ENCODE peak calls at places on chromosomes 5 and 9, in seven cellular contexts. H is foreskin keratinocyte, Y is GM23248, C is suprapubic skin, N is MM.1S, D is prostate gland, A is heart left ventricle. E is an unnamed sample.

GRCh38 chr5:1746371-1747078 is 53.1 kb downstream of the MRPL36 start:
- DNase-seq in D (no peak), A (no peak), C (peak; percentile 60), N (no peak), H (no peak), Y (no peak), E (no peak)

GRCh38 chr9:120281665-120282064 is 298.3 kb downstream of the CDK5RAP2 start:
- DNase-seq in Y (no peak), N (no peak), D (no peak), H (no peak), C (no peak), A (no peak), E (no peak)

GRCh38 chr5:148807845-148808244 is 18.6 kb upstream of the ADRB2 start:
- DNase-seq in H (no peak), Y (no peak), N (no peak), D (no peak), A (no peak), C (no peak), E (no peak)

GRCh38 chr5:58183078-58183885 is 276.6 kb downstream of the PLK2 start:
- DNase-seq in Y (no peak), H (peak; percentile 27), D (no peak), C (no peak), N (no peak), A (no peak), E (no peak)

GRCh38 chr5:176427971-176428370 is 11.6 kb upstream of the CLTB start:
- DNase-seq in H (no peak), N (no peak), Y (peak; percentile 53), D (no peak), C (no peak), A (no peak), E (no peak)

GRCh38 chr5:5278201-5278814 is 138.2 kb downstream of the ADAMTS16 start:
- DNase-seq in H (no peak), N (no peak), D (no peak), Y (no peak), C (no peak), A (no peak), E (no peak)

GRCh38 chr5:121199238-121199999 is 652.3 kb upstream of the FTMT start:
- DNase-seq in A (no peak), H (no peak), D (no peak), N (no peak), Y (peak; percentile 76), C (no peak), E (no peak)

GRCh38 chr9:130768265-130768664 is 66.8 kb upstream of the ABL1 start:
- DNase-seq in Y (no peak), N (no peak), C (no peak), A (no peak), H (no peak), D (no peak), E (no peak)

GRCh38 chr5:2863133-2863532 is 111.7 kb upstream of the IRX2 start:
- DNase-seq in N (no peak), A (no peak), C (no peak), Y (no peak), H (no peak), D (no peak), E (no peak)

GRCh38 chr5:64292611-64293215 is 127.1 kb downstream of the RNF180 start:
- DNase-seq in N (no peak), C (no peak), A (no peak), D (no peak), H (no peak), Y (no peak), E (peak; percentile 3)

GRCh38 chr5:33810491-33811120 is 81.2 kb downstream of the ADAMTS12 start:
- DNase-seq in Y (peak; percentile 48), N (no peak), H (no peak), D (no peak), A (no peak), C (peak; percentile 58), E (no peak)

GRCh38 chr5:54302267-54302687 is 8.1 kb downstream of the ARL15 start:
- DNase-seq in C (no peak), N (no peak), Y (peak; percentile 27), H (no peak), A (no peak), D (no peak), E (no peak)

GRCh38 chr9:113446323-113446740 is 17.2 kb upstream of the RGS3 start:
- DNase-seq in H (no peak), C (no peak), N (peak; percentile 31), A (no peak), Y (peak; percentile 65), D (no peak), E (peak; percentile 50)

DNA sequence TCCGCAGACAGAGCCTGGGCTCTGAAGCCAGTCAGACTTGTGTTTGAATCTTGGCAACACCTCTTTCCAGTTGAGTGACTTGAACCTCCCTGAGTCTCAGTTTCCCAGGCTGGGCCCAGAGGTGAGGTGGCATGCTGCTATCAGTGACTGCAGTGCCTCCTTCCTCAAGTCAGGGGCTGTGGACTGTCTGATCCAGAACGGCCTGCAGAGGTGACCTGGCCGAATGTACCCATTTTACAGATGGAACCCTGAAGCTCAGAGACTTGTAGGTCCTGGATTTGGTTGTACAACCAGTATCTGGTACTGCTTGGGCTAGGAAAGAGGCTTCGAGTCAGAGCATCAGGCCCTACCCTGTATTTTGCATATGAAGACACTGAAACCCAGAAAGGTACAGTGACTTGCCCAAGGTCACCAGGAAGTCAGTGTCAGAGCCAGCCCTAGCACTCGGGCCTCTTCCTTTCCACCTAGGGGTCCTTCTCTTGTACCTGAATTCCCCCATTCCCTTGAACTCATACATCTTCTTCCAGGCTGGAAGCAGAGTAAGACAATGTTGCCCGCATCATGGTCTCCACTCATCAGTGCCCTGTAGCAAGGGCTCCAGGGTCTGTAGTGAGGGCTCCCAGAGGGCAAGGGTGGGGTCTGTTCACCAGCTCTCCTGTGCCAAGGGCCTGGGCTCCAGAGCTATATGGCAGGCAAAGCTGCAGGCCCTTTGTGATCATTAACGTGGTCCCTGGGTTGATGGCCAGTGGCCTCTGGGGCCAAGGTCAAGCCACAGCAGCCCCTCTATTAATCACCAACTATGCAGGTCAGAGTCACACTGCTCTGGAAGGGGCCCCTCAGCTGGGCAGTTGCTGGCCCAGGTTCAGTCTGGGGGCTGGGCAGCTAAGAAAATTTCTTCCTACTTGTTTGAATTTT is 28.5 kb downstream of the GSN start:
- DNase-seq in N (no peak), H (no peak), A (no peak), Y (no peak), D (no peak), C (peak; percentile 61), E (no peak)
- H3K27ac ChIP-seq in N (no peak overlapping the region), H (no peak overlapping the region), A (peak overlapping the region; percentile 96), Y (no peak overlapping the region), D (peak overlapping the region; percentile 73), C (peak overlapping the region; percentile 81), E (no peak overlapping the region)

GRCh38 chr5:8719797-8720196 is 826.1 kb downstream of the SEMA5A start:
- DNase-seq in A (no peak), N (no peak), C (no peak), H (no peak), Y (no peak), D (no peak), E (no peak)
- H3K4me1 ChIP-seq in A (no peaks in the 10 kb centered on the region), N (no peaks in the 10 kb centered on the region), C (no peaks in the 10 kb centered on the region), H (no peaks in the 10 kb centered on the region), Y (no peaks in the 10 kb centered on the region), D (no peaks in the 10 kb centered on the region), E (no peaks in the 10 kb centered on the region)

GRCh38 chr5:81854915-81855314 is 104.0 kb upstream of the SSBP2 start:
- DNase-seq in H (no peak), A (no peak), N (peak; percentile 90), Y (no peak), C (no peak), D (no peak), E (no peak)
- H3K27ac ChIP-seq in H (no peak overlapping the region), A (peak overlapping the region; percentile 67), N (peak overlapping the region; percentile 98), Y (no peak overlapping the region), C (peak overlapping the region; percentile 2), D (no peak overlapping the region), E (no peak overlapping the region)

GRCh38 chr5:95930541-95930940 is 31.1 kb downstream of the ELL2 start:
- DNase-seq in N (no peak), A (no peak), H (no peak), D (no peak), C (no peak), Y (peak; percentile 43), E (no peak)
- H3K4me1 ChIP-seq in N (peaks cover 51% of the 10 kb centered on the region), A (no peaks in the 10 kb centered on the region), H (peaks cover 58% of the 10 kb centered on the region), D (no peaks in the 10 kb centered on the region), C (peaks cover 40% of the 10 kb centered on the region), Y (peaks cover 74% of the 10 kb centered on the region), E (peaks cover 18% of the 10 kb centered on the region)

DNA sequence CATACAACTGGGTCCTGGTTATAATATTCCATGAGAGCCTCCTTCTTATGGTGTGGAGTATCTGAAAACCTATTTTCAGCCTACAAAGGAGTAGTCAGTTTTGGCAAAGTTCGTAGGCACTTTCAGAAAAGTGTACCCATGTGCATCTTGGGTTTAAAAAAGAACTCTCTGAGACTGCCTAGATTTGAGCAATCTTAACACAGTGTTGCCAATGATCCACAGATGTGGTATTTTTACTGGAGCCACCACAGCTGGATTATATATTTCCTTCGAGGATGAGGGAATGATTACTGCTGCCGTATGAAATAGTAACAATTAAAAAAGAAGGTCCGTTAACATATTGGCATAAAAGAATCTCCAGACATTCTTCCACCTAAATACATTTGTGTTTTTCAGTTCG is 1.1 kb downstream of the PALM2AKAP2 start:
- DNase-seq in D (no peak), Y (peak; percentile 63), C (no peak), A (no peak), N (no peak), H (no peak), E (no peak)
- H3K27ac ChIP-seq in D (no peak overlapping the region), Y (peak overlapping the region; percentile 76), C (peak overlapping the region; percentile 51), A (peak overlapping the region; percentile 87), N (no peak overlapping the region), H (no peak overlapping the region), E (no peak overlapping the region)

DNA sequence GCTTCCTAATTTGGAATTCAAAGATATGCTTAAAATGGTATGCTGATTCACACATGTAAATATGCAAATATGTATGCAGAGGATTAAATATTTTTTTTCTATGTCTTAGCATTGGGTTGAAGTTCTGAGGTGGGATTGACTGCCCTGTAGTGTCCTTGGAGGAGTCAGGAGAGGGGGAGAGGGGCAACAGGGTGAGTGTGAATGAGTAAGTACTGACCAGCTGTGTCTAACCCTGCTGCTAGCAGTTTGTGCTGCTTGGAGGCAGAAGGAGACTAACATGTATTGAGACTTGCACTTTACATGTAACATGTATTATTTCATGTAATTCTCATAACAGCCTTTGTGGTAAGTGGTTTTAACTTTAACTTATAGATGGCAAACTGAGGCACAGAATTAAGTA is 63.3 kb downstream of the SLC44A1 start:
- DNase-seq in C (no peak), Y (peak; percentile 23), A (no peak), N (no peak), D (no peak), H (no peak), E (no peak)
- H3K4me1 ChIP-seq in C (peaks cover 35% of the 10 kb centered on the region), Y (peaks cover 13% of the 10 kb centered on the region), A (no peaks in the 10 kb centered on the region), N (no peaks in the 10 kb centered on the region), D (no peaks in the 10 kb centered on the region), H (peaks cover 3% of the 10 kb centered on the region), E (peaks cover 26% of the 10 kb centered on the region)

DNA sequence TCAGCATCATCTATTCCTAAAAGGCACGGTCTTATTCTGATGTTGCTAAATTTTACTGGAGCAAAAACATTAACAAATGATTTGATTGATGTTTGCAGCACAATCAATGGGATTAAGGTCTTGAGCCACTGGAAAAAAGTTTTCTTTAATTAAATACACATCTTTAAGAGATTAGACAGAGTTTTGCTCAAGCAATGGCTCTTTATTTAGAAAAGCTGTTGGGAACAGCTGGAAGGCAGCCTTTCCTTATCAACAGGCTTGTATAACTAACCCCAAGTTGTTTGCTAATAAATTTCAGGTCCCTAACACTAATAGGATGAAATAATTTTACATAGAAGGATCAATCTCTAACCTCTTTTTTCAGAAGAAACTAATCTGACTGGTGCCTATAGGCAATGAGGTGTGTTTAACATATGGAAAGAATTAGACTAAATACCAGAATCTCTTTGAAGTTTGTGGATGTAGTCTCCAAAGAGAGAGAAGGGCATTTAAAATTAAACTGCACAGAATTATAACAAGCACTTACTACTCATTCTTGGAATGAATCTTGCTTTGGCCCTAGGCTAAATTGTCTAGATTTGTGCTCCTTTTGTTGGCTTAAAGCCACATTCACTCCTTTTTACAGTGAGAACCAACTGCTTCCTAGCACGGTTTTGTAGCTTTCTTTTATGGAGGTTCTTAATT is 67.3 kb upstream of the TNFAIP8 start:
- DNase-seq in C (no peak), A (no peak), Y (peak; percentile 47), D (no peak), N (no peak), H (no peak), E (no peak)
- H3K27ac ChIP-seq in C (no peak overlapping the region), A (no peak overlapping the region), Y (no peak overlapping the region), D (no peak overlapping the region), N (no peak overlapping the region), H (peak overlapping the region; percentile 74), E (no peak overlapping the region)

E was measured in neural progenitor cell.